ENCODE peak calls at places on chromosomes 7 and 10, in four cellular contexts. Y is left lung; Z is thoracic aorta; K is effector CD4-positive, alpha-beta T cell. N is an unnamed sample.

GRCh38 chr10:65675236-65675635 is 1250.6 kb upstream of the LRRTM3 start:
- DNase-seq in Y (no peak), Z (no peak), K (no peak), N (no peak)

GRCh38 chr7:43758861-43759683 is 592 bp downstream of the BLVRA start:
- DNase-seq in Y (peak), Z (no peak), K (peak), N (peak)

GRCh38 chr7:75946207-75946855 is 31.4 kb downstream of the POR start:
- DNase-seq in Y (peak), Z (no peak), K (no peak), N (no peak)

GRCh38 chr10:79074732-79075131 is 6.0 kb downstream of the ZMIZ1 start:
- DNase-seq in Y (peak), Z (no peak), K (no peak), N (no peak)

GRCh38 chr10:7288060-7288690 is 122.7 kb downstream of the SFMBT2 start:
- DNase-seq in Y (no peak), Z (no peak), K (no peak), N (no peak)

GRCh38 chr7:44391746-44392617 is 66.6 kb upstream of the CAMK2B start:
- DNase-seq in Y (no peak), Z (no peak), K (no peak), N (no peak)

GRCh38 chr10:114304017-114304565 is 65.0 kb downstream of the VWA2 start:
- DNase-seq in Y (no peak), Z (peak), K (peak), N (peak)

GRCh38 chr10:119031496-119032059 is 2.1 kb downstream of the NANOS1 start:
- DNase-seq in Y (no peak), Z (no peak), K (no peak), N (peak)

GRCh38 chr10:3672220-3672619 is 112.8 kb downstream of the KLF6 start:
- DNase-seq in Y (no peak), Z (no peak), K (no peak), N (no peak)

GRCh38 chr7:32648408-32649156 is 153.3 kb downstream of the AVL9 start:
- DNase-seq in Y (no peak), Z (no peak), K (no peak), N (no peak)

GRCh38 chr10:110076559-110077318 is 69.0 kb downstream of the ADD3 start:
- DNase-seq in Y (no peak), Z (peak), K (no peak), N (peak)

GRCh38 chr10:93435621-93436385 is 46.3 kb downstream of the MYOF start:
- DNase-seq in Y (no peak), Z (no peak), K (no peak), N (peak)

GRCh38 chr7:12031638-12032037 is 179.5 kb upstream of the TMEM106B start:
- DNase-seq in Y (no peak), Z (no peak), K (no peak), N (peak)

GRCh38 chr10:47183726-47184084 is 116.3 kb upstream of the GDF10 start:
- DNase-seq in Y (no peak), Z (no peak), K (no peak), N (no peak)

GRCh38 chr7:132135986-132136385 is 440.3 kb downstream of the PLXNA4 start:
- DNase-seq in Y (no peak), Z (no peak), K (no peak), N (no peak)